ENCODE peak calls at places on chromosomes 6 and 20, in nine cellular contexts. One of them, this sample, is unnamed.

GRCh38 chr20:6575912-6576391 is 191.5 kb upstream of the BMP2 start:
- DNase-seq in WERI-Rb-1: no peak
- DNase-seq in non-pigmented ciliary epithelial cell: peak; percentile 79
- DNase-seq in erythroblast: peak; percentile 98
- DNase-seq in EL: peak; percentile 5
- DNase-seq in T-helper 9 cell: no peak
- DNase-seq in activated T-cell treated with anti-CD3 and anti-CD28 coated beads, Interleukin-2, amount 50 U/mL, for 4 hours: no peak
- DNase-seq in HT-29: no peak
- DNase-seq in B cell: no peak
- DNase-seq in this sample: no peak

GRCh38 chr6:78308025-78308424 is 559.3 kb upstream of the IRAK1BP1 start:
- DNase-seq in EL: no peak
- DNase-seq in activated T-cell treated with anti-CD3 and anti-CD28 coated beads, Interleukin-2, amount 50 U/mL, for 4 hours: no peak
- DNase-seq in erythroblast: no peak
- DNase-seq in non-pigmented ciliary epithelial cell: no peak
- DNase-seq in B cell: no peak
- DNase-seq in T-helper 9 cell: no peak
- DNase-seq in WERI-Rb-1: peak; percentile 16
- DNase-seq in HT-29: peak; percentile 45
- DNase-seq in this sample: no peak

GRCh38 chr20:45345104-45345936 is 2.9 kb downstream of the SDC4 start:
- DNase-seq in B cell: no peak
- DNase-seq in erythroblast: no peak
- DNase-seq in WERI-Rb-1: no peak
- DNase-seq in T-helper 9 cell: no peak
- DNase-seq in HT-29: peak; percentile 92
- DNase-seq in activated T-cell treated with anti-CD3 and anti-CD28 coated beads, Interleukin-2, amount 50 U/mL, for 4 hours: no peak
- DNase-seq in non-pigmented ciliary epithelial cell: no peak
- DNase-seq in EL: no peak
- DNase-seq in this sample: no peak

GRCh38 chr6:83442752-83443151 is 11.9 kb upstream of the ME1 start:
- DNase-seq in activated T-cell treated with anti-CD3 and anti-CD28 coated beads, Interleukin-2, amount 50 U/mL, for 4 hours: no peak
- DNase-seq in erythroblast: no peak
- DNase-seq in B cell: no peak
- DNase-seq in WERI-Rb-1: no peak
- DNase-seq in T-helper 9 cell: no peak
- DNase-seq in EL: no peak
- DNase-seq in HT-29: no peak
- DNase-seq in non-pigmented ciliary epithelial cell: peak; percentile 36
- DNase-seq in this sample: no peak

GRCh38 chr6:140047321-140047720 is 672.9 kb upstream of the CITED2 start:
- DNase-seq in HT-29: no peak
- DNase-seq in B cell: no peak
- DNase-seq in non-pigmented ciliary epithelial cell: no peak
- DNase-seq in activated T-cell treated with anti-CD3 and anti-CD28 coated beads, Interleukin-2, amount 50 U/mL, for 4 hours: no peak
- DNase-seq in erythroblast: no peak
- DNase-seq in T-helper 9 cell: no peak
- DNase-seq in EL: no peak
- DNase-seq in WERI-Rb-1: no peak
- DNase-seq in this sample: no peak

GRCh38 chr20:11090751-11091150 is 417.0 kb upstream of the JAG1 start:
- DNase-seq in HT-29: no peak
- DNase-seq in non-pigmented ciliary epithelial cell: no peak
- DNase-seq in EL: no peak
- DNase-seq in WERI-Rb-1: no peak
- DNase-seq in erythroblast: no peak
- DNase-seq in B cell: no peak
- DNase-seq in T-helper 9 cell: no peak
- DNase-seq in activated T-cell treated with anti-CD3 and anti-CD28 coated beads, Interleukin-2, amount 50 U/mL, for 4 hours: no peak
- DNase-seq in this sample: no peak

GRCh38 chr6:90294614-90294988 is 2.0 kb downstream of the BACH2 start:
- DNase-seq in activated T-cell treated with anti-CD3 and anti-CD28 coated beads, Interleukin-2, amount 50 U/mL, for 4 hours: peak; percentile 47
- DNase-seq in T-helper 9 cell: peak; percentile 19
- DNase-seq in WERI-Rb-1: no peak
- DNase-seq in HT-29: no peak
- DNase-seq in EL: no peak
- DNase-seq in erythroblast: no peak
- DNase-seq in non-pigmented ciliary epithelial cell: no peak
- DNase-seq in B cell: peak; percentile 72
- DNase-seq in this sample: peak; percentile 40

GRCh38 chr6:66568271-66568670 is 861.2 kb upstream of the EYS start:
- DNase-seq in EL: no peak
- DNase-seq in T-helper 9 cell: no peak
- DNase-seq in WERI-Rb-1: peak; percentile 18
- DNase-seq in erythroblast: no peak
- DNase-seq in B cell: no peak
- DNase-seq in HT-29: peak; percentile 25
- DNase-seq in activated T-cell treated with anti-CD3 and anti-CD28 coated beads, Interleukin-2, amount 50 U/mL, for 4 hours: no peak
- DNase-seq in non-pigmented ciliary epithelial cell: no peak
- DNase-seq in this sample: no peak

GRCh38 chr6:106094261-106094963 is 8.3 kb downstream of the PRDM1 start:
- DNase-seq in erythroblast: no peak
- DNase-seq in non-pigmented ciliary epithelial cell: no peak
- DNase-seq in activated T-cell treated with anti-CD3 and anti-CD28 coated beads, Interleukin-2, amount 50 U/mL, for 4 hours: no peak
- DNase-seq in WERI-Rb-1: no peak
- DNase-seq in EL: peak; percentile 31
- DNase-seq in T-helper 9 cell: no peak
- DNase-seq in B cell: no peak
- DNase-seq in HT-29: no peak
- DNase-seq in this sample: no peak

GRCh38 chr6:44265843-44266233 is 487 bp upstream of the NFKBIE start:
- DNase-seq in EL: no peak
- DNase-seq in HT-29: no peak
- DNase-seq in non-pigmented ciliary epithelial cell: no peak
- DNase-seq in activated T-cell treated with anti-CD3 and anti-CD28 coated beads, Interleukin-2, amount 50 U/mL, for 4 hours: no peak
- DNase-seq in WERI-Rb-1: no peak
- DNase-seq in T-helper 9 cell: no peak
- DNase-seq in erythroblast: no peak
- DNase-seq in B cell: no peak
- DNase-seq in this sample: no peak

GRCh38 chr6:163437466-163437865 is 22.9 kb downstream of the QKI start:
- DNase-seq in non-pigmented ciliary epithelial cell: no peak
- DNase-seq in T-helper 9 cell: no peak
- DNase-seq in HT-29: no peak
- DNase-seq in erythroblast: no peak
- DNase-seq in activated T-cell treated with anti-CD3 and anti-CD28 coated beads, Interleukin-2, amount 50 U/mL, for 4 hours: no peak
- DNase-seq in B cell: no peak
- DNase-seq in EL: no peak
- DNase-seq in WERI-Rb-1: no peak
- DNase-seq in this sample: no peak

GRCh38 chr6:291697-292505 is at the start of gene DUSP22:
- DNase-seq in WERI-Rb-1: peak; percentile 95
- DNase-seq in HT-29: peak; percentile 83
- DNase-seq in T-helper 9 cell: peak; percentile 70
- DNase-seq in erythroblast: no peak
- DNase-seq in B cell: peak; percentile 93
- DNase-seq in non-pigmented ciliary epithelial cell: no peak
- DNase-seq in activated T-cell treated with anti-CD3 and anti-CD28 coated beads, Interleukin-2, amount 50 U/mL, for 4 hours: peak; percentile 84
- DNase-seq in EL: peak; percentile 87
- DNase-seq in this sample: no peak